ENCODE peak calls at places on chromosome 6, in six cellular contexts. Q is HepG2, D is A549, Z is tibial nerve, N is ovary, T is H1. A is an unnamed sample.

GRCh38 chr6:105607624-105608392 is 204.9 kb upstream of the PREP start:
- DNase-seq in Q (no peak), T (no peak), Z (no peak), D (no peak), N (no peak), A (no peak)

GRCh38 chr6:89724981-89725380 is 86.4 kb upstream of the LYRM2 start:
- DNase-seq in D (no peak), T (no peak), N (no peak), Q (no peak), Z (no peak), A (no peak)

GRCh38 chr6:41920921-41921711 is at the start of the genes BYSL and MED20:
- DNase-seq in N (peak; percentile 93), D (peak; percentile 86), T (peak; percentile 75), Q (peak; percentile 92), Z (peak; percentile 90), A (peak; percentile 94)

GRCh38 chr6:31687860-31688693 is 7.2 kb upstream of the LY6G5C start:
- DNase-seq in N (no peak), D (no peak), T (no peak), Z (no peak), Q (no peak), A (no peak)

GRCh38 chr6:108961985-108962384 is 113.8 kb downstream of the ARMC2 start:
- DNase-seq in Z (no peak), Q (no peak), D (no peak), T (no peak), N (no peak), A (no peak)

GRCh38 chr6:30862156-30862875 is 22.0 kb upstream of the DDR1 start:
- DNase-seq in Z (no peak), D (no peak), N (no peak), Q (no peak), T (no peak), A (no peak)

GRCh38 chr6:487956-488355 is 96.4 kb downstream of the IRF4 start:
- DNase-seq in Z (no peak), N (no peak), D (no peak), T (no peak), Q (no peak), A (no peak)

GRCh38 chr6:56767892-56768531 is 125.3 kb upstream of the DST start:
- DNase-seq in Q (no peak), D (no peak), Z (no peak), T (no peak), N (no peak), A (no peak)

GRCh38 chr6:72418495-72418894 is 203.4 kb upstream of the KCNQ5 start:
- DNase-seq in Z (no peak), Q (no peak), N (no peak), T (no peak), D (no peak), A (no peak)

GRCh38 chr6:128512296-128512695 is 8.1 kb downstream of the PTPRK start:
- DNase-seq in Z (no peak), Q (no peak), D (no peak), N (no peak), T (no peak), A (no peak)

GRCh38 chr6:127690092-127690491 is 113.1 kb downstream of the C6orf58 start:
- DNase-seq in Q (no peak), T (no peak), D (peak; percentile 2), Z (no peak), N (no peak), A (no peak)

GRCh38 chr6:79993012-79993910 is 11.2 kb upstream of the TTK start:
- DNase-seq in D (no peak), Q (no peak), T (no peak), N (no peak), Z (no peak), A (no peak)
- H3K4me3 ChIP-seq in D (no peak overlapping the region), Q (no peak overlapping the region), T (no peak overlapping the region), N (no peak overlapping the region), Z (no peak overlapping the region), A (no peak overlapping the region)

DNA sequence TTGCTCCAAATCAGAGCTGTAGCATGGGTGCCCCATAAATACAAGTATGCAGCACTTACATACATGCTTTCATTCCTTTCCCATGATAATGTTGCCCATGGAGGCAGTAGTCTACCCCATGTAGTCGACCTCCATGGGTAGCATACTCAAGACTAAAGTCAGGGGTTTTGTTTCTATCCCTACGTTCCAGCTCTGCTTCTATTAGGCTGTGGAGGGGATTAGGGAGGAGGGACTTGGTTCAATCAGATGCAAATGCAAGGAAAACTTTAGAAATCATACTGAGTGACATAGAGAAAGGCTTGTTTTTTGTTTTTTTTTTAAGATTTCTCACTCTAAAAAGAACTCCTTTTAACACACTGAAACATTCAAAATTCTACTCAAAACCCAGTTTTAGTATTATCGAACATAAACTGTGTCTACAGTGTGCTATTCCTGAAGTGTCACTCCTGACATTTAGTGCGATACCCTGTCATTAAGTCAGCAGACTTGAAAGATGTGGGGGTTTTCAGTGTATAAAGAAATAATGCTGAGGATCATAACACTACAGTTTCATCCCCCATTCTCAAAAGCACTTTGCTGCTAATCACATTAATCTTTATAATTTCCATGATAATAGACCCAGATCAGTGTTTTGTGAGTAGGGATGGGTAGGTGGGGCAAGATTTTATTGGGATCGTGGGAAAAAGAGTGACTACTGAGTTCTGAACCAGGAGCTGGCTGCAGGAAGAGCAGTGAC is 40.3 kb upstream of the SCML4 start:
- DNase-seq in Q (no peak), Z (no peak), T (no peak), D (no peak), N (no peak), A (no peak)
- TF ChIP-seq EP300 in Q (no peak), Z (no peak), T (no peak), D (no peak), N (no peak), A (no peak)

DNA sequence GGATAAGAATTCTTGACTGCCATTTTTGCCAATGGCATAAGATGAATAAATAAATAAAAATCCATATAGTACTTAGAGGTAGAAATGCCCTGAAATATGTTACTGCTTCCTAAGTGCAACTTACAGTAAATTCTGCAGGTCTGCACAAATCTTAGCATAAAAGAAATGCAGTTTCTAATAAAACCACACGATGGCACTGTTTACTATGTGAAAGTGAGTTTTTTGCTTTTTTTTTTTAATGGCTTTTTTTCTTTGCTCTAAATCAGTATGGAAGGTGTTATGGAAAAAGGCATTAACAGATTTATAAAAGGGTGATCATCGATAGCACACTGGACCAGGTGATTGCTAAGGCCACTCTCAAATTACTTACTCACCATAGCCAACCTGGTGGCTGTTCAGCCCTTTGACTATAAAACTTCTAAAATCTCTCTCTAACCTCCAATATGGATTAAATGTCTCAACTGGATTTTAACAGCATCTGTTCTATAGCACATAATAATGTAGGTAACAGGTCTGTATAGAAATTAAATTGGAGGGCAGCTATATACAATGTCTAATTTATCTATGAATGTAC is 45.8 kb downstream of the AHI1 start:
- DNase-seq in T (no peak), Q (peak; percentile 32), D (no peak), N (no peak), Z (no peak), A (no peak)
- H3K4me3 ChIP-seq in T (no peak overlapping the region), Q (no peak overlapping the region), D (no peak overlapping the region), N (no peak overlapping the region), Z (no peak overlapping the region), A (no peak overlapping the region)

GRCh38 chr6:170024940-170025339 is 265.9 kb downstream of the DLL1 start:
- DNase-seq in T (no peak), D (no peak), Z (peak; percentile 49), N (peak; percentile 38), Q (no peak), A (peak; percentile 47)
- TF ChIP-seq EP300 in T (no peak), D (no peak), Z (no peak), N (no peak), Q (no peak), A (no peak)